ENCODE peak calls at places on chromosomes 2 and 18, in seven cellular contexts. U is HFF-Myc, V is psoas muscle, E is upper lobe of right lung, F is neural crest cell, D is kidney epithelial cell, P is GM10248. R is an unnamed sample.

GRCh38 chr2:38734299-38735058 is 16.7 kb downstream of the SRSF7 start:
- DNase-seq in U (no peak), V (no peak), E (no peak), F (no peak), D (no peak), P (no peak), R (no peak)

GRCh38 chr18:21851327-21851961 is 110.9 kb downstream of the MIB1 start:
- DNase-seq in U (no peak), V (no peak), E (no peak), F (no peak), D (no peak), P (peak), R (no peak)

GRCh38 chr2:84338069-84338468 is 121.0 kb downstream of the SUCLG1 start:
- DNase-seq in U (peak), V (no peak), E (no peak), F (no peak), D (no peak), P (no peak), R (no peak)

GRCh38 chr2:178241852-178242551 is 47.7 kb downstream of the OSBPL6 start:
- DNase-seq in U (peak), V (no peak), E (no peak), F (no peak), D (peak), P (no peak), R (no peak)

GRCh38 chr2:100799701-100800100 is 20.2 kb upstream of the NPAS2 start:
- DNase-seq in U (peak), V (no peak), E (no peak), F (no peak), D (no peak), P (no peak), R (no peak)

GRCh38 chr2:102770506-102770905 is 8.7 kb downstream of the TMEM182 start:
- DNase-seq in U (no peak), V (no peak), E (no peak), F (no peak), D (peak), P (no peak), R (no peak)

GRCh38 chr18:75343389-75343788 is 84.1 kb downstream of the SMIM21 start:
- DNase-seq in U (no peak), V (no peak), E (no peak), F (peak), D (no peak), P (no peak), R (no peak)

GRCh38 chr2:219911541-219911940 is 284.1 kb downstream of the SLC4A3 start:
- DNase-seq in U (no peak), V (no peak), E (no peak), F (no peak), D (no peak), P (no peak), R (no peak)

GRCh38 chr2:201414099-201415023 is 36.9 kb downstream of the TRAK2 start:
- DNase-seq in U (no peak), V (no peak), E (no peak), F (no peak), D (no peak), P (peak), R (no peak)

GRCh38 chr2:52934354-52934898 is 833.2 kb upstream of the CHAC2 start:
- DNase-seq in U (no peak), V (no peak), E (no peak), F (no peak), D (peak), P (no peak), R (no peak)

GRCh38 chr2:11123856-11124759 is 31.2 kb upstream of the SLC66A3 start:
- DNase-seq in U (no peak), V (peak), E (peak), F (peak), D (no peak), P (peak), R (peak)

DNA sequence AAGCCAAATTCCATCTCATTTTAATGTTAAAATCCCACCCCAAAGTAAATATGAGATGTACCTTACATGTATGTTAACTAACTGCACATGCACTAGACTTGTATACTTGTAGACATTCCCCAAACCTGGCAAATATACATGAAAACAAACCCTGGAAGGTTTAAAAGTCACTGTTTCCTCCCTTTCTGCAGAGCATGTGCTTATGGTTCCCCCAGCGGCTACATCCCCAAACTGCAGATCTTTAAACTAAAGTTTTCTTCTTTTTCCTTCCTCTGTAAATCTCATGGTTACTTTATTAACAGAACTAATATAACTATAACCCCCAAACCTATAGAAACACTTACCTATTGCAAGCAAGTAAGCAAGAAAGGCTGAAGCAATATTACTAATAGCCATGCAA is 731.5 kb downstream of the LRP1B start:
- DNase-seq in U (no peak), V (no peak), E (no peak), F (no peak), D (no peak), P (no peak), R (no peak)
- TF ChIP-seq CTCF in U (peak), V (no peak), E (no peak), F (peak), D (peak), P (no peak), R (peak)

DNA sequence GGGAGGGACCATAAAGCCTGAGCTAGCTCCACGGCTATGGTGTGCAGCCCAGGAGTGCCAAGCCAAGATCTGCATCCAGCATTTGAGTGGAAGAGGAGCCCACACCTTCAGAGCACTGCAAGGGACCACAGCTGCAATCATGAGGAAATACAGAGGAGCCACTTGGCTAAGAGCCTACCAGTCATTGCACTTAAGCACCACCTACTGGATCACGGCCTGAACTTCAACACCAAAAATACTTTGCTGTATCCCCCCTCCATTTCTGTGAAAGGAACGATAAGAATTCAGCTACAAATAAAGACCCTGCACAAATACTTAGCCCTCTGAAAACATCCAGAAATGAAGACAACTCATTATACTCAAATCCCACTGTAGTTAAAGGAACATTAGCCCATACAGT is 545.3 kb downstream of the TSN start:
- DNase-seq in U (no peak), V (no peak), E (no peak), F (no peak), D (no peak), P (no peak), R (no peak)
- TF ChIP-seq CTCF in U (no peak), V (no peak), E (no peak), F (peak), D (no peak), P (no peak), R (peak)

DNA sequence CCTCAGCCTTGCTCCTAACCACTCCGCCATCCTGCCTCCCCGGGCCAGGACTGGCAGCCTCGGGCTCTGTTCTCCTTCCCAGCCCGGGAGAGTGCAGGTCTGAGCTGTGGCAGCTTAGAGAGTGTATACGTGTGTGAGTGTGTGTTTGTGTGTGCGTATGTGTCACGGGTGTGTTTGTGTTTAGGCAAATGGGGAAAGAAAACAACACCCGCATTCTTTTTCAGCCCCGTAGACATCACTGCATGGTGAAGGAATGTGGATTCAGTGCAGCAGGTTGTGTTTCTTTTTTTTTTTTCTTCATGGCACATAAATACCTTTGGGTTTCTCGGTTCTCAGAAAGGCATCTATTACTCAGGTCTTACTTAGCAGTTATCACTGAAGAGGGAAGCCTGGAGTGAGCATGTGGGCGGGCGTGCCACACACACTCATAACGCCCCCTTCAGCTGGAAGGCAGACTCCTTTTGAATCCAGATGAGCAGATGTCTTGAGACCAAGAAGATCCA is 44.2 kb downstream of the GLI2 start:
- DNase-seq in U (no peak), V (no peak), E (no peak), F (no peak), D (peak), P (no peak), R (no peak)
- TF ChIP-seq CTCF in U (no peak), V (no peak), E (no peak), F (no peak), D (no peak), P (no peak), R (no peak)

DNA sequence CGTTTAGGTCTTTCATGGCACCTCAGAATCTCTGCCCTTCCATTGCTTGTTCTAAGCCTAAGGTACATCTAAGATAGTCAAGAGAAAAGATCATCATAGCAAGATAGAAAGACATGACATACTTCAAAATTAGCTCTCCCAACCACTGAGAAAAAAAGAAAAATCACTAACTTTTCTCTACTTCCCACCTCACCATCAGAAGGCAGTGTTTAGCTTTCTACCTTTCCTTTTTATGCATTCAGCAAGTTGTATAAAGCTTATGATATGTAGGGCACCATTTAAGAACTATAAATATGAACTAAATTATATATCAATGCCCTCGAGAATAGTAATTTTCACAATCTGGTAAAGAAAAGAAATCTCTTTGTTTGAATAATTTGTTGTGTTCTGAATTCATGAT is 331.8 kb upstream of the VWC2L start:
- DNase-seq in U (no peak), V (no peak), E (no peak), F (no peak), D (no peak), P (no peak), R (no peak)
- TF ChIP-seq CTCF in U (no peak), V (no peak), E (no peak), F (no peak), D (no peak), P (no peak), R (no peak)

GRCh38 chr2:23294238-23294637 is 90.7 kb upstream of the KLHL29 start:
- DNase-seq in U (no peak), V (no peak), E (no peak), F (no peak), D (no peak), P (no peak), R (no peak)
- TF ChIP-seq CTCF in U (no peak), V (no peak), E (no peak), F (no peak), D (no peak), P (no peak), R (no peak)